ENCODE peak calls at places on chromosome 10, in eight cellular contexts. One of them, this sample, is unnamed. For H3K9me3, the result is how much of the 10 kb centered on the place peaks cover.

GRCh38 chr10:42782446-42783180 is at the start of gene BMS1:
- DNase-seq in heart left ventricle: peak
- DNase-seq in adrenal gland: peak
- DNase-seq in aorta: peak
- DNase-seq in CD8-positive, alpha-beta T cell: peak
- DNase-seq in suprapubic skin: peak
- DNase-seq in IMR-90: peak
- DNase-seq in Peyer's patch: peak
- DNase-seq in this sample: peak

GRCh38 chr10:131862548-131862947 is 38.3 kb upstream of the PPP2R2D start:
- DNase-seq in heart left ventricle: no peak
- DNase-seq in adrenal gland: no peak
- DNase-seq in aorta: no peak
- DNase-seq in CD8-positive, alpha-beta T cell: no peak
- DNase-seq in suprapubic skin: peak
- DNase-seq in IMR-90: no peak
- DNase-seq in Peyer's patch: no peak
- DNase-seq in this sample: no peak

GRCh38 chr10:17643339-17643754 is 604 bp upstream of the STAM start:
- DNase-seq in heart left ventricle: peak
- DNase-seq in adrenal gland: peak
- DNase-seq in aorta: peak
- DNase-seq in CD8-positive, alpha-beta T cell: no peak
- DNase-seq in suprapubic skin: peak
- DNase-seq in IMR-90: peak
- DNase-seq in Peyer's patch: no peak
- DNase-seq in this sample: peak

GRCh38 chr10:100516847-100517246 is 2.8 kb downstream of the SEC31B start:
- DNase-seq in heart left ventricle: no peak
- DNase-seq in adrenal gland: no peak
- DNase-seq in aorta: no peak
- DNase-seq in CD8-positive, alpha-beta T cell: no peak
- DNase-seq in suprapubic skin: no peak
- DNase-seq in IMR-90: no peak
- DNase-seq in Peyer's patch: no peak
- DNase-seq in this sample: no peak

GRCh38 chr10:48970046-48970445 is 30.4 kb upstream of the LRRC18 start:
- DNase-seq in heart left ventricle: no peak
- DNase-seq in adrenal gland: no peak
- DNase-seq in aorta: no peak
- DNase-seq in CD8-positive, alpha-beta T cell: no peak
- DNase-seq in suprapubic skin: no peak
- DNase-seq in IMR-90: no peak
- DNase-seq in Peyer's patch: no peak
- DNase-seq in this sample: no peak

GRCh38 chr10:49187950-49188761 is at the start of gene TMEM273:
- DNase-seq in heart left ventricle: peak
- DNase-seq in adrenal gland: peak
- DNase-seq in aorta: peak
- DNase-seq in CD8-positive, alpha-beta T cell: no peak
- DNase-seq in suprapubic skin: no peak
- DNase-seq in IMR-90: no peak
- DNase-seq in Peyer's patch: peak
- DNase-seq in this sample: no peak

GRCh38 chr10:71998840-71999194 is 34.6 kb downstream of the CHST3 start:
- DNase-seq in heart left ventricle: peak
- DNase-seq in adrenal gland: peak
- DNase-seq in aorta: no peak
- DNase-seq in CD8-positive, alpha-beta T cell: no peak
- DNase-seq in suprapubic skin: no peak
- DNase-seq in IMR-90: peak
- DNase-seq in Peyer's patch: no peak
- DNase-seq in this sample: no peak

GRCh38 chr10:50367732-50368131 is 116.4 kb upstream of the ASAH2 start:
- DNase-seq in heart left ventricle: no peak
- DNase-seq in adrenal gland: no peak
- DNase-seq in aorta: no peak
- DNase-seq in CD8-positive, alpha-beta T cell: no peak
- DNase-seq in suprapubic skin: no peak
- DNase-seq in IMR-90: peak
- DNase-seq in Peyer's patch: no peak
- DNase-seq in this sample: no peak

GRCh38 chr10:98467506-98468318 is 21.0 kb upstream of the HPS1 start:
- DNase-seq in heart left ventricle: peak
- DNase-seq in adrenal gland: peak
- DNase-seq in aorta: peak
- DNase-seq in CD8-positive, alpha-beta T cell: peak
- DNase-seq in suprapubic skin: peak
- DNase-seq in IMR-90: peak
- DNase-seq in Peyer's patch: peak
- DNase-seq in this sample: peak

GRCh38 chr10:107618461-107619093 is 454.1 kb upstream of the SORCS1 start:
- DNase-seq in heart left ventricle: no peak
- DNase-seq in adrenal gland: no peak
- DNase-seq in aorta: no peak
- DNase-seq in CD8-positive, alpha-beta T cell: no peak
- DNase-seq in suprapubic skin: no peak
- DNase-seq in IMR-90: no peak
- DNase-seq in Peyer's patch: no peak
- DNase-seq in this sample: no peak

GRCh38 chr10:128111686-128112085 is 14.5 kb downstream of the MKI67 start:
- DNase-seq in heart left ventricle: no peak
- DNase-seq in adrenal gland: no peak
- DNase-seq in aorta: no peak
- DNase-seq in CD8-positive, alpha-beta T cell: no peak
- DNase-seq in suprapubic skin: no peak
- DNase-seq in IMR-90: no peak
- DNase-seq in Peyer's patch: no peak
- DNase-seq in this sample: no peak

GRCh38 chr10:126525326-126525725 is 137.0 kb upstream of the ADAM12 start:
- DNase-seq in heart left ventricle: no peak
- DNase-seq in adrenal gland: no peak
- DNase-seq in aorta: no peak
- DNase-seq in CD8-positive, alpha-beta T cell: no peak
- DNase-seq in suprapubic skin: no peak
- DNase-seq in IMR-90: no peak
- DNase-seq in Peyer's patch: no peak
- DNase-seq in this sample: no peak

GRCh38 chr10:126216221-126216701 is 172.0 kb downstream of the ADAM12 start:
- DNase-seq in heart left ventricle: no peak
- DNase-seq in adrenal gland: no peak
- DNase-seq in aorta: no peak
- DNase-seq in CD8-positive, alpha-beta T cell: no peak
- DNase-seq in suprapubic skin: no peak
- DNase-seq in IMR-90: peak
- DNase-seq in Peyer's patch: no peak
- DNase-seq in this sample: no peak

GRCh38 chr10:46077141-46077554 is 31.1 kb upstream of the MSMB start:
- DNase-seq in heart left ventricle: no peak
- DNase-seq in adrenal gland: no peak
- DNase-seq in aorta: no peak
- DNase-seq in CD8-positive, alpha-beta T cell: no peak
- DNase-seq in suprapubic skin: no peak
- DNase-seq in IMR-90: peak
- DNase-seq in Peyer's patch: no peak
- DNase-seq in this sample: no peak

GRCh38 chr10:73772280-73773151 is 9.3 kb upstream of the CHCHD1 start:
- DNase-seq in heart left ventricle: peak
- DNase-seq in adrenal gland: peak
- DNase-seq in aorta: peak
- DNase-seq in CD8-positive, alpha-beta T cell: peak
- DNase-seq in suprapubic skin: peak
- DNase-seq in IMR-90: peak
- DNase-seq in Peyer's patch: peak
- DNase-seq in this sample: peak

GRCh38 chr10:3365630-3366029 is 193.0 kb upstream of the PITRM1 start:
- DNase-seq in heart left ventricle: no peak
- DNase-seq in adrenal gland: no peak
- DNase-seq in aorta: no peak
- DNase-seq in CD8-positive, alpha-beta T cell: no peak
- DNase-seq in suprapubic skin: no peak
- DNase-seq in IMR-90: no peak
- DNase-seq in Peyer's patch: no peak
- DNase-seq in this sample: no peak

GRCh38 chr10:102796407-102797176 is 40.6 kb downstream of the CYP17A1 start:
- DNase-seq in heart left ventricle: peak
- DNase-seq in adrenal gland: peak
- DNase-seq in aorta: peak
- DNase-seq in CD8-positive, alpha-beta T cell: peak
- DNase-seq in suprapubic skin: peak
- DNase-seq in IMR-90: peak
- DNase-seq in Peyer's patch: peak
- DNase-seq in this sample: no peak

GRCh38 chr10:60172363-60172990 is 217.2 kb downstream of the ANK3 start:
- DNase-seq in heart left ventricle: no peak
- DNase-seq in adrenal gland: no peak
- DNase-seq in aorta: no peak
- DNase-seq in CD8-positive, alpha-beta T cell: no peak
- DNase-seq in suprapubic skin: no peak
- DNase-seq in IMR-90: no peak
- DNase-seq in Peyer's patch: no peak
- DNase-seq in this sample: no peak

GRCh38 chr10:59536151-59536550 is 173.5 kb downstream of the SLC16A9 start:
- DNase-seq in heart left ventricle: no peak
- DNase-seq in adrenal gland: peak
- DNase-seq in aorta: no peak
- DNase-seq in CD8-positive, alpha-beta T cell: no peak
- DNase-seq in suprapubic skin: no peak
- DNase-seq in IMR-90: peak
- DNase-seq in Peyer's patch: no peak
- DNase-seq in this sample: no peak

GRCh38 chr10:133616371-133617130 is 10.0 kb downstream of the FRG2B start:
- DNase-seq in heart left ventricle: no peak
- DNase-seq in adrenal gland: no peak
- DNase-seq in aorta: no peak
- DNase-seq in CD8-positive, alpha-beta T cell: no peak
- DNase-seq in suprapubic skin: no peak
- DNase-seq in IMR-90: no peak
- DNase-seq in Peyer's patch: no peak
- DNase-seq in this sample: no peak
- H3K9me3 ChIP-seq in heart left ventricle: under half
- H3K9me3 ChIP-seq in adrenal gland: under half
- H3K9me3 ChIP-seq in aorta: under half
- H3K9me3 ChIP-seq in CD8-positive, alpha-beta T cell: under half
- H3K9me3 ChIP-seq in suprapubic skin: under half
- H3K9me3 ChIP-seq in IMR-90: under half
- H3K9me3 ChIP-seq in Peyer's patch: under half
- H3K9me3 ChIP-seq in this sample: under half

GRCh38 chr10:36885746-36886145 is 239.7 kb upstream of the ANKRD30A start:
- DNase-seq in heart left ventricle: no peak
- DNase-seq in adrenal gland: no peak
- DNase-seq in aorta: no peak
- DNase-seq in CD8-positive, alpha-beta T cell: no peak
- DNase-seq in suprapubic skin: no peak
- DNase-seq in IMR-90: no peak
- DNase-seq in Peyer's patch: no peak
- DNase-seq in this sample: no peak
- H3K9me3 ChIP-seq in heart left ventricle: under half
- H3K9me3 ChIP-seq in adrenal gland: under half
- H3K9me3 ChIP-seq in aorta: under half
- H3K9me3 ChIP-seq in CD8-positive, alpha-beta T cell: under half
- H3K9me3 ChIP-seq in suprapubic skin: under half
- H3K9me3 ChIP-seq in IMR-90: under half
- H3K9me3 ChIP-seq in Peyer's patch: under half
- H3K9me3 ChIP-seq in this sample: under half

GRCh38 chr10:121005948-121006587 is 154.9 kb downstream of the WDR11 start:
- DNase-seq in heart left ventricle: no peak
- DNase-seq in adrenal gland: no peak
- DNase-seq in aorta: no peak
- DNase-seq in CD8-positive, alpha-beta T cell: no peak
- DNase-seq in suprapubic skin: no peak
- DNase-seq in IMR-90: no peak
- DNase-seq in Peyer's patch: no peak
- DNase-seq in this sample: no peak

GRCh38 chr10:121002586-121003205 is 151.5 kb downstream of the WDR11 start:
- DNase-seq in heart left ventricle: no peak
- DNase-seq in adrenal gland: no peak
- DNase-seq in aorta: no peak
- DNase-seq in CD8-positive, alpha-beta T cell: no peak
- DNase-seq in suprapubic skin: no peak
- DNase-seq in IMR-90: no peak
- DNase-seq in Peyer's patch: no peak
- DNase-seq in this sample: no peak

GRCh38 chr10:121007264-121007663 is 156.1 kb downstream of the WDR11 start:
- DNase-seq in heart left ventricle: no peak
- DNase-seq in adrenal gland: no peak
- DNase-seq in aorta: no peak
- DNase-seq in CD8-positive, alpha-beta T cell: no peak
- DNase-seq in suprapubic skin: no peak
- DNase-seq in IMR-90: no peak
- DNase-seq in Peyer's patch: no peak
- DNase-seq in this sample: no peak
- H3K9me3 ChIP-seq in heart left ventricle: under half
- H3K9me3 ChIP-seq in adrenal gland: under half
- H3K9me3 ChIP-seq in aorta: under half
- H3K9me3 ChIP-seq in CD8-positive, alpha-beta T cell: under half
- H3K9me3 ChIP-seq in suprapubic skin: under half
- H3K9me3 ChIP-seq in IMR-90: under half
- H3K9me3 ChIP-seq in Peyer's patch: under half
- H3K9me3 ChIP-seq in this sample: under half

GRCh38 chr10:614772-615582 is 74.5 kb downstream of the DIP2C start:
- DNase-seq in heart left ventricle: no peak
- DNase-seq in adrenal gland: peak
- DNase-seq in aorta: peak
- DNase-seq in CD8-positive, alpha-beta T cell: no peak
- DNase-seq in suprapubic skin: no peak
- DNase-seq in IMR-90: peak
- DNase-seq in Peyer's patch: no peak
- DNase-seq in this sample: no peak

GRCh38 chr10:614341-614664 is 75.2 kb downstream of the DIP2C start:
- DNase-seq in heart left ventricle: no peak
- DNase-seq in adrenal gland: no peak
- DNase-seq in aorta: peak
- DNase-seq in CD8-positive, alpha-beta T cell: no peak
- DNase-seq in suprapubic skin: no peak
- DNase-seq in IMR-90: no peak
- DNase-seq in Peyer's patch: no peak
- DNase-seq in this sample: no peak

GRCh38 chr10:613217-613616 is 76.3 kb downstream of the DIP2C start:
- DNase-seq in heart left ventricle: no peak
- DNase-seq in adrenal gland: no peak
- DNase-seq in aorta: peak
- DNase-seq in CD8-positive, alpha-beta T cell: no peak
- DNase-seq in suprapubic skin: no peak
- DNase-seq in IMR-90: no peak
- DNase-seq in Peyer's patch: no peak
- DNase-seq in this sample: no peak

GRCh38 chr10:613661-614340 is 75.7 kb downstream of the DIP2C start:
- DNase-seq in heart left ventricle: no peak
- DNase-seq in adrenal gland: no peak
- DNase-seq in aorta: peak
- DNase-seq in CD8-positive, alpha-beta T cell: no peak
- DNase-seq in suprapubic skin: no peak
- DNase-seq in IMR-90: no peak
- DNase-seq in Peyer's patch: no peak
- DNase-seq in this sample: no peak

DNA sequence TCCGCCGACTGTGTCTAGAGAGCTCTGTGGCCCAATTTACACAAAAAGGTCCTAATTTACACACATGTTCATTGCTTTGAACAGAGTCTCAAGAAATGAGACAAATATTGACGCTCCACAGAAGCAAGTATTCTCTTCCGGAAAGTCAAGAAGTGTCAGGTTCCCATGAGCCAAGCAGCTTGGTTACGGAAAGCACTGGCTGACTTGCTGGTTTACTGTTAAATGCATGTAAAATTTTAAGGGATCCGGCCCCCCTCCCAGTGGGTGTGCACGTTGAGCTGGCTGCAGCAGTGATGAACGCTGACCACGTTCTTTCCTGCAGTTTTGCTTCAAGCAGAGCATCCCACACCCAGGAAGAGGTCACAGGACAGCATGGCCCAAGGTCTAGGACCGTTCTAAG is 76.8 kb downstream of the DIP2C start:
- DNase-seq in heart left ventricle: no peak
- DNase-seq in adrenal gland: no peak
- DNase-seq in aorta: peak
- DNase-seq in CD8-positive, alpha-beta T cell: no peak
- DNase-seq in suprapubic skin: no peak
- DNase-seq in IMR-90: no peak
- DNase-seq in Peyer's patch: no peak
- DNase-seq in this sample: no peak
- H3K9me3 ChIP-seq in heart left ventricle: under half
- H3K9me3 ChIP-seq in adrenal gland: under half
- H3K9me3 ChIP-seq in aorta: under half
- H3K9me3 ChIP-seq in CD8-positive, alpha-beta T cell: under half
- H3K9me3 ChIP-seq in suprapubic skin: under half
- H3K9me3 ChIP-seq in IMR-90: under half
- H3K9me3 ChIP-seq in Peyer's patch: under half
- H3K9me3 ChIP-seq in this sample: under half